ENCODE peak calls at places on chromosomes 16 and 17, in six cellular contexts. O is GM23248; K is thyroid gland; E is testis; L is CD8-positive, alpha-beta memory T cell; Z is body of pancreas. J is an unnamed sample.

GRCh38 chr17:75749545-75750389 is 15.2 kb downstream of the GALK1 start:
- DNase-seq in O (peak; percentile 89), K (peak; percentile 85), E (peak; percentile 95), L (peak; percentile 80), Z (peak; percentile 85), J (peak; percentile 91)

GRCh38 chr17:27650836-27651235 is 19.8 kb downstream of the LGALS9 start:
- DNase-seq in O (no peak), K (no peak), E (no peak), L (no peak), Z (no peak), J (no peak)

GRCh38 chr17:60602385-60602742 is 2.4 kb downstream of the PPM1D start:
- DNase-seq in O (peak; percentile 41), K (no peak), E (peak; percentile 42), L (no peak), Z (no peak), J (peak; percentile 9)

GRCh38 chr17:63434951-63435571 is 11.0 kb downstream of the CYB561 start:
- DNase-seq in O (peak; percentile 27), K (peak; percentile 92), E (peak; percentile 80), L (peak; percentile 58), Z (peak; percentile 93), J (no peak)

GRCh38 chr16:28298511-28298878 is 6.2 kb downstream of the SBK1 start:
- DNase-seq in O (no peak), K (peak; percentile 67), E (no peak), L (no peak), Z (no peak), J (no peak)

GRCh38 chr17:50115744-50116143 is 14.2 kb downstream of the SAMD14 start:
- DNase-seq in O (no peak), K (no peak), E (no peak), L (no peak), Z (no peak), J (no peak)

GRCh38 chr17:31195305-31195704 is 100.5 kb downstream of the NF1 start:
- DNase-seq in O (no peak), K (no peak), E (no peak), L (no peak), Z (no peak), J (no peak)

GRCh38 chr16:70790815-70791214 is 10.1 kb downstream of the VAC14 start:
- DNase-seq in O (no peak), K (no peak), E (no peak), L (no peak), Z (no peak), J (no peak)

GRCh38 chr17:57210224-57210553 is 46.1 kb upstream of the MSI2 start:
- DNase-seq in O (peak; percentile 20), K (no peak), E (no peak), L (no peak), Z (no peak), J (no peak)

GRCh38 chr17:66149562-66149961 is 42.4 kb downstream of the CEP112 start:
- DNase-seq in O (no peak), K (no peak), E (no peak), L (no peak), Z (no peak), J (no peak)

GRCh38 chr17:66150708-66151107 is 41.2 kb downstream of the CEP112 start:
- DNase-seq in O (no peak), K (no peak), E (no peak), L (no peak), Z (no peak), J (no peak)

DNA sequence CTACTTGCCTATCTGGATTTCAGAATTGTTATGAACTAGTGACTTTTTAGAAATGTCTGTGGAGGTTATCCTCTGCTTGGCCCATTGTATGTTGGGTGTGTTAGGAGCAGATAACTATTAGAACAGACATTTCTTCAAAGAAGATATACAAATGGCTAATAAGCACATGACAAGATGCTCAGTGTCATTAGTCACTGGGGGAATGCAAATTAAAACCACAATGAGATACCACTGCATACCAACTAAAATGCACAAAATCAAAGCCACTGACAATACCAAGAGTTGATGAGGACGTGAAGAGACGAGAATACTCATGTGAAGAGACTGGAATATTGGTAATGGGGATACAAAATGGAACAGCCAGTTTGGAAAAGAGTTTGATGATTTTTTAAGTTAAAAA is 39.2 kb downstream of the CEP112 start:
- DNase-seq in O (peak; percentile 34), K (no peak), E (no peak), L (no peak), Z (no peak), J (no peak)
- H3K4me1 ChIP-seq in O (peaks cover 8% of the 10 kb centered on the region), K (no peaks in the 10 kb centered on the region), E (no peaks in the 10 kb centered on the region), L (no peaks in the 10 kb centered on the region), Z (no peaks in the 10 kb centered on the region), J (no peaks in the 10 kb centered on the region)

GRCh38 chr16:88762941-88763340 is 22.1 kb downstream of the PIEZO1 start:
- DNase-seq in O (no peak), K (no peak), E (no peak), L (no peak), Z (no peak), J (no peak)
- H3K4me1 ChIP-seq in O (peaks cover 6% of the 10 kb centered on the region), K (peaks cover 74% of the 10 kb centered on the region), E (peaks cover 2% of the 10 kb centered on the region), L (peaks cover 34% of the 10 kb centered on the region), Z (peaks cover 85% of the 10 kb centered on the region), J (peaks cover 11% of the 10 kb centered on the region)

GRCh38 chr17:51479303-51479702 is 219.0 kb downstream of the UTP18 start:
- DNase-seq in O (no peak), K (no peak), E (no peak), L (no peak), Z (no peak), J (no peak)
- H3K4me1 ChIP-seq in O (no peaks in the 10 kb centered on the region), K (no peaks in the 10 kb centered on the region), E (no peaks in the 10 kb centered on the region), L (no peaks in the 10 kb centered on the region), Z (no peaks in the 10 kb centered on the region), J (no peaks in the 10 kb centered on the region)

DNA sequence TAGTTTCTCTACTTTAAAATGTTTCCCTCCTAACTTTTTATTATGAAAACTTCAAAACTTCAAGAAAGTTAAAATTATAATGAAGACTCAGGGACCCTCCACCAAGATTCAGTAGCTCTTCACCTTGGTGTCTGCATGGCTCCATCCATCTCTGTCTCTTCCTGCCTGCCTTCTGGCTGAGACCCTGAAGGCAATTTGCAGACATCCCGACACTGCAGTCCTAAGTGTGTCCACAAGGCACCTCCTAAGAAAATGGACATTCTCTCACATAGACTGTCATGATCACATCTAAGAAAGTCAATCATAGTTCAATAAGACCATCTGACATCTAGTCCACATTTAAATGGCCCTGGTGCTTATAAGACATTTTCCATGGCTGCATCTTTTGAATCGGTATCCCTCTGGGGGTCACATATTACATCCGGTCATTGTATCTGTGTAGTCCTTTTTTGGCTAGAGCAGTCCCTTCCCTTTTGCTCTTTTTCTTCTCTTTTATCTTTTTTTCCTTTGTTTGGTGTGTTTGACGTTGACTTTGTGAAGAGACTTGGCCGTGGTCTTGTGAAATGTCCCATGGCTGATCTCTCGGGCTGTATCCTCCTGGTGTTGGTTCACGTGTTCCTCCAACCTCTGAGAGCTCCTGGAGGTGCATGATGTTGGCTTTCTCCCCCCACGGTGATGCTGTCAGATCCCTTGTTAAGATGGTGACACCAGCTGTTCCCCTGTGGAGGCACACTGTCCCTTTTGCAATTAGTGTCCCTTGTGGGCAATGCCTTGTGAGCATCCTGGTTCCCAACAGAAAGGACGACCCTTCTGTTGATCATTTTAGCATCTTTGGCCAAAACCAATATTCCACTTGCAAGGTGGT is 5.0 kb upstream of the TNFRSF13B start:
- DNase-seq in O (no peak), K (no peak), E (no peak), L (no peak), Z (no peak), J (no peak)
- H3K4me1 ChIP-seq in O (peaks cover 39% of the 10 kb centered on the region), K (no peaks in the 10 kb centered on the region), E (no peaks in the 10 kb centered on the region), L (no peaks in the 10 kb centered on the region), Z (no peaks in the 10 kb centered on the region), J (peaks cover 13% of the 10 kb centered on the region)

GRCh38 chr16:87854907-87855683 is 14.2 kb downstream of the SLC7A5 start:
- DNase-seq in O (no peak), K (no peak), E (no peak), L (no peak), Z (no peak), J (peak; percentile 2)
- H3K4me1 ChIP-seq in O (peaks cover 17% of the 10 kb centered on the region), K (peaks cover 16% of the 10 kb centered on the region), E (peaks cover 79% of the 10 kb centered on the region), L (peaks cover 53% of the 10 kb centered on the region), Z (peaks cover 29% of the 10 kb centered on the region), J (peaks cover 60% of the 10 kb centered on the region)

GRCh38 chr16:23143391-23143790 is 5.9 kb downstream of the USP31 start:
- DNase-seq in O (no peak), K (no peak), E (no peak), L (no peak), Z (no peak), J (no peak)

GRCh38 chr16:23145608-23146007 is 3.6 kb downstream of the USP31 start:
- DNase-seq in O (peak; percentile 76), K (no peak), E (no peak), L (no peak), Z (no peak), J (no peak)

GRCh38 chr16:23147666-23148065 is 1.6 kb downstream of the USP31 start:
- DNase-seq in O (no peak), K (no peak), E (no peak), L (no peak), Z (no peak), J (no peak)

GRCh38 chr16:23146877-23147601 is 2.2 kb downstream of the USP31 start:
- DNase-seq in O (no peak), K (no peak), E (no peak), L (no peak), Z (no peak), J (no peak)

GRCh38 chr16:23145186-23145585 is 4.1 kb downstream of the USP31 start:
- DNase-seq in O (no peak), K (peak; percentile 23), E (no peak), L (no peak), Z (no peak), J (no peak)
- H3K4me1 ChIP-seq in O (peaks cover 18% of the 10 kb centered on the region), K (peaks cover 12% of the 10 kb centered on the region), E (peaks cover 41% of the 10 kb centered on the region), L (peaks cover 9% of the 10 kb centered on the region), Z (peaks cover 51% of the 10 kb centered on the region), J (peaks cover 4% of the 10 kb centered on the region)

GRCh38 chr16:1981398-1981836 is at the start of gene NOXO1:
- DNase-seq in O (no peak), K (no peak), E (no peak), L (no peak), Z (no peak), J (peak; percentile 49)
- H3K4me1 ChIP-seq in O (no peaks in the 10 kb centered on the region), K (peaks cover 5% of the 10 kb centered on the region), E (peaks cover 15% of the 10 kb centered on the region), L (peaks cover 20% of the 10 kb centered on the region), Z (peaks cover 63% of the 10 kb centered on the region), J (peaks cover 30% of the 10 kb centered on the region)

DNA sequence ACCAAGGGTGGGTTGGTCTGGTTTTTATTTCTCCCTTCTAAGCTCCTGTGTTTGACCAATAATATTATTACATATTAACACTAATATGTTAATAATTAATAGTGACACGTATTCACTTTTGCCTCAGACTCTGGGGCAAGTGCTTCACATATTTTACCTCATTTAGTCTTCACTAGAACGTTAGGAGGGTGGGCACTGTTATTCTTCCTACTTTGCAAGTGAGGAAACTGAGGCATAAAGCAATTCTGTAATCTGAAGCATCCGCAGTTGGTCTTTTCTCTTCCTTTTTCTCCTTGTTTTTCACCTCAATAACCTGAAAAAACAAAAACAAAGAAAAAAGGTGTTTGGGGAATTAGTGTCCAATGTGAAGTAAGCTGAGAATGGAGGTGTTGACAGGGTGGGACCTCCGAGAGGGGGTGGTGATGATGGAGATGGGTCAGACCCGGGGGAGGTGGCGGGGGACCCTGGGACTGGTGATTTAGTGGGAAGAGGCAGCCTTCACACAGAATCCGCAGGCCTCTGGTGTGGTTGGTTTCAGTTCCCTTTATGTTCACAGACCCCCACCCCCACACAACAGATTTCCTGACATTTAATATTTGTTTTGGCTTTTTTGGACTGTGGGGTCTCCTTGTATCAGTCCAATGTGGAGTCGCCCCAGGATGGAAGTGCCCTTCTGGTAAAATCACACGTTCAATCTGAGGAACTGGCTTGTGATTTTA is 3.7 kb downstream of the CDH1 start:
- DNase-seq in O (no peak), K (no peak), E (no peak), L (no peak), Z (no peak), J (no peak)
- H3K4me1 ChIP-seq in O (no peaks in the 10 kb centered on the region), K (peaks cover 66% of the 10 kb centered on the region), E (peaks cover 10% of the 10 kb centered on the region), L (no peaks in the 10 kb centered on the region), Z (peaks cover 70% of the 10 kb centered on the region), J (peaks cover 3% of the 10 kb centered on the region)